ENCODE peak calls at places on chromosomes 11 and 22, in eight cellular contexts. P is effector memory CD4-positive, alpha-beta T cell; T is neural progenitor cell; U is activated T-helper 1 cell treated with anti-CD3 and anti-CD28 coated beads, Interleukin-12 subunit alpha, Interleukin-12 subunit beta, Interleukin-2, Interleukin-4 antibody, amounts not matched to agents 30 ng/mL and 10 ng/mL and 1 ng/mL, durations not matched to agents 14 hours and 24 hours and 36 hours; K is cardiac muscle cell; O is stimulated activated CD8-positive, alpha-beta memory T cell treated with anti-CD3 and anti-CD28 coated beads, Interleukin-15, amount 100 ng/mL, for 1 hour; M is chondrocyte; Q is GM06990. B is an unnamed sample.

GRCh38 chr11:103332409-103332808 is 223.2 kb downstream of the DYNC2H1 start:
- DNase-seq in O (no peak), T (no peak), U (no peak), M (no peak), Q (no peak), P (no peak), K (no peak), B (no peak)

GRCh38 chr11:112345708-112346107 is 85.0 kb upstream of the PLET1 start:
- DNase-seq in M (no peak), Q (no peak), T (peak), U (no peak), O (no peak), P (no peak), K (no peak), B (no peak)

GRCh38 chr11:97136067-97136466 is 746.3 kb downstream of the JRKL start:
- DNase-seq in K (no peak), T (no peak), O (no peak), Q (no peak), M (no peak), U (no peak), P (no peak), B (no peak)

GRCh38 chr11:79266391-79266790 is 174.4 kb downstream of the TENM4 start:
- DNase-seq in K (no peak), O (no peak), T (no peak), U (no peak), P (no peak), M (no peak), Q (no peak), B (no peak)

GRCh38 chr11:34263462-34264186 is 94.2 kb downstream of the ABTB2 start:
- DNase-seq in Q (no peak), P (no peak), O (no peak), K (peak), T (no peak), U (no peak), M (no peak), B (no peak)

GRCh38 chr11:129974672-129975071 is 28.0 kb downstream of the PRDM10 start:
- DNase-seq in M (no peak), U (no peak), Q (no peak), T (no peak), O (no peak), P (no peak), K (no peak), B (no peak)

GRCh38 chr11:108218912-108219783 is 3.3 kb downstream of the NPAT start:
- DNase-seq in O (no peak), P (no peak), M (no peak), T (peak), U (no peak), Q (no peak), K (no peak), B (no peak)

GRCh38 chr11:120811731-120812130 is 212.2 kb upstream of the TBCEL start:
- DNase-seq in T (no peak), P (no peak), M (peak), Q (no peak), K (no peak), U (no peak), O (no peak), B (no peak)

GRCh38 chr11:102940714-102941588 is 14.6 kb downstream of the MMP13 start:
- DNase-seq in Q (no peak), P (no peak), O (no peak), T (peak), U (peak), K (peak), M (no peak), B (peak)

GRCh38 chr22:47195676-47196492 is 433.4 kb downstream of the TBC1D22A start:
- DNase-seq in Q (no peak), M (no peak), P (no peak), O (no peak), U (no peak), K (peak), T (no peak), B (no peak)

GRCh38 chr11:122746050-122746478 is 90.5 kb downstream of the UBASH3B start:
- DNase-seq in O (no peak), Q (peak), U (peak), K (no peak), T (no peak), M (no peak), P (peak), B (no peak)

GRCh38 chr11:127862406-127862805 is 725.0 kb downstream of the ETS1 start:
- DNase-seq in M (no peak), U (no peak), P (no peak), Q (no peak), O (no peak), T (no peak), K (no peak), B (no peak)

GRCh38 chr22:47040486-47041145 is 278.2 kb downstream of the TBC1D22A start:
- DNase-seq in K (no peak), M (peak), T (no peak), Q (no peak), P (no peak), O (no peak), U (no peak), B (no peak)

GRCh38 chr22:37020192-37020479 is 594 bp downstream of the MPST start:
- DNase-seq in U (no peak), Q (no peak), T (no peak), O (no peak), P (no peak), K (peak), M (no peak), B (no peak)

GRCh38 chr11:30801357-30801756 is 215.2 kb upstream of the MPPED2 start:
- DNase-seq in P (no peak), M (no peak), Q (no peak), U (no peak), O (no peak), K (no peak), T (no peak), B (no peak)

GRCh38 chr11:15258433-15259350 is 144.0 kb downstream of the INSC start:
- DNase-seq in O (no peak), Q (no peak), K (peak), U (no peak), T (peak), P (no peak), M (no peak), B (no peak)

GRCh38 chr22:19175602-19176174 is 2.8 kb downstream of the SLC25A1 start:
- DNase-seq in O (no peak), Q (no peak), T (peak), U (no peak), P (no peak), K (no peak), M (peak), B (no peak)

GRCh38 chr11:133215529-133216230 is 316.6 kb downstream of the OPCML start:
- DNase-seq in Q (no peak), O (no peak), P (no peak), T (peak), M (no peak), K (no peak), U (no peak), B (no peak)

GRCh38 chr11:66720223-66720898 is 8.7 kb downstream of the SPTBN2 start:
- DNase-seq in T (peak), U (peak), O (no peak), P (no peak), M (no peak), Q (no peak), K (peak), B (no peak)

GRCh38 chr11:1163321-1163910 is 5.7 kb downstream of the MUC5AC start:
- DNase-seq in U (no peak), Q (no peak), K (no peak), M (peak), T (no peak), O (no peak), P (no peak), B (no peak)

GRCh38 chr11:65486570-65487466 is 12.0 kb upstream of the MALAT1 start:
- DNase-seq in P (no peak), M (peak), U (no peak), Q (no peak), K (no peak), T (no peak), O (no peak), B (no peak)

GRCh38 chr11:5596611-5597201 is at the start of gene TRIM6:
- DNase-seq in Q (peak), U (no peak), K (peak), P (no peak), M (no peak), T (peak), O (no peak), B (peak)

GRCh38 chr22:23037429-23038333 is 32.6 kb upstream of the GNAZ start:
- DNase-seq in O (no peak), M (no peak), P (no peak), K (no peak), T (no peak), Q (no peak), U (no peak), B (no peak)

GRCh38 chr11:89489930-89490329 is 1.2 kb downstream of the NOX4 start:
- DNase-seq in T (no peak), K (no peak), Q (no peak), M (no peak), U (no peak), P (no peak), O (no peak), B (no peak)

GRCh38 chr11:40722179-40722795 is 737.2 kb downstream of the LRRC4C start:
- DNase-seq in K (peak), U (no peak), M (no peak), Q (no peak), O (no peak), P (no peak), T (peak), B (no peak)

GRCh38 chr11:42840176-42840829 is 471.5 kb upstream of the API5 start:
- DNase-seq in T (no peak), K (no peak), U (no peak), M (no peak), O (no peak), Q (no peak), P (no peak), B (no peak)

GRCh38 chr11:114264381-114264780 is 31.8 kb upstream of the NNMT start:
- DNase-seq in O (no peak), M (no peak), U (no peak), P (no peak), Q (no peak), K (no peak), T (no peak), B (no peak)

GRCh38 chr22:30305906-30306628 is 16.8 kb upstream of the CASTOR1 start:
- DNase-seq in M (no peak), U (no peak), O (no peak), P (no peak), T (no peak), Q (no peak), K (no peak), B (no peak)

GRCh38 chr11:109747839-109748238 is 325.8 kb downstream of the C11orf87 start:
- DNase-seq in T (no peak), K (no peak), O (no peak), P (no peak), U (no peak), Q (peak), M (no peak), B (no peak)

GRCh38 chr11:71991494-71991893 is 7.2 kb upstream of the IL18BP start:
- DNase-seq in U (no peak), Q (peak), M (no peak), T (no peak), K (no peak), P (no peak), O (no peak), B (no peak)

GRCh38 chr11:69461272-69461962 is 20.0 kb upstream of the LINC01488 start:
- DNase-seq in M (peak), P (no peak), O (no peak), U (no peak), T (no peak), Q (no peak), K (no peak), B (no peak)

GRCh38 chr11:22472306-22472705 is 134.1 kb downstream of the SLC17A6 start:
- DNase-seq in P (no peak), M (no peak), U (no peak), Q (no peak), T (peak), O (no peak), K (peak), B (no peak)

GRCh38 chr11:48000432-48000831 is 20.1 kb downstream of the PTPRJ start:
- DNase-seq in Q (no peak), O (no peak), P (no peak), T (no peak), M (peak), U (no peak), K (no peak), B (no peak)

GRCh38 chr11:74754507-74755255 is 6.0 kb downstream of the RNF169 start:
- DNase-seq in T (no peak), O (no peak), P (no peak), U (no peak), K (peak), M (no peak), Q (no peak), B (peak)

GRCh38 chr11:116101737-116102275 is 597.6 kb upstream of the CADM1 start:
- DNase-seq in Q (no peak), M (no peak), K (no peak), P (no peak), T (no peak), O (no peak), U (no peak), B (no peak)

GRCh38 chr11:127098684-127099083 is 98.1 kb upstream of the KIRREL3 start:
- DNase-seq in Q (no peak), M (no peak), K (no peak), P (no peak), T (peak), O (no peak), U (no peak), B (no peak)

GRCh38 chr11:77467993-77468392 is 5.9 kb downstream of the PAK1 start:
- DNase-seq in K (peak), M (no peak), O (no peak), Q (no peak), U (no peak), P (no peak), T (peak), B (no peak)

GRCh38 chr11:107591098-107591445 is at the start of gene ELMOD1:
- DNase-seq in U (no peak), Q (peak), P (no peak), O (no peak), T (peak), M (no peak), K (peak), B (peak)

B was measured in NCI-H460.